ENCODE peak calls at places on chromosome 6, in six cellular contexts. R is fibroblast of lung; P is T follicular helper cell; V is GM19239; L is activated T-cell treated with anti-CD3 and anti-CD28 coated beads, Interleukin-2, amount 50 U/mL, for 4 hours; H is A172. E is an unnamed sample.

GRCh38 chr6:163661271-163661671 is 246.8 kb downstream of the QKI start:
- DNase-seq in R (no peak), P (no peak), V (peak), L (no peak), H (no peak), E (no peak)

GRCh38 chr6:1620504-1621327 is 11.0 kb downstream of the FOXC1 start:
- DNase-seq in R (no peak), P (no peak), V (no peak), L (no peak), H (no peak), E (no peak)

GRCh38 chr6:137487181-137487910 is 6.8 kb downstream of the OLIG3 start:
- DNase-seq in R (no peak), P (no peak), V (no peak), L (no peak), H (no peak), E (no peak)

GRCh38 chr6:44717431-44717830 is 329.9 kb downstream of the CDC5L start:
- DNase-seq in R (no peak), P (no peak), V (no peak), L (no peak), H (no peak), E (no peak)

GRCh38 chr6:38813451-38813850 is 98.3 kb downstream of the DNAH8 start:
- DNase-seq in R (no peak), P (no peak), V (no peak), L (no peak), H (no peak), E (no peak)

GRCh38 chr6:157284738-157285421 is 38.4 kb downstream of the TMEM242 start:
- DNase-seq in R (no peak), P (no peak), V (no peak), L (no peak), H (no peak), E (no peak)

GRCh38 chr6:101668496-101668895 is 275.0 kb downstream of the GRIK2 start:
- DNase-seq in R (no peak), P (no peak), V (no peak), L (no peak), H (no peak), E (no peak)

GRCh38 chr6:109008951-109009760 is 85.5 kb downstream of the SESN1 start:
- DNase-seq in R (peak), P (peak), V (peak), L (peak), H (peak), E (peak)

GRCh38 chr6:101534821-101535220 is 141.3 kb downstream of the GRIK2 start:
- DNase-seq in R (peak), P (no peak), V (no peak), L (no peak), H (no peak), E (no peak)

GRCh38 chr6:6918216-6918983 is 189.4 kb upstream of the RREB1 start:
- DNase-seq in R (peak), P (no peak), V (peak), L (peak), H (peak), E (no peak)

GRCh38 chr6:137764464-137764863 is 102.6 kb upstream of the TNFAIP3 start:
- DNase-seq in R (peak), P (no peak), V (no peak), L (no peak), H (peak), E (no peak)

GRCh38 chr6:116210750-116211425 is 43.0 kb downstream of the TSPYL4 start:
- DNase-seq in R (no peak), P (no peak), V (no peak), L (no peak), H (peak), E (peak)

GRCh38 chr6:155349129-155349528 is 34.8 kb upstream of the TFB1M start:
- DNase-seq in R (no peak), P (no peak), V (no peak), L (no peak), H (no peak), E (no peak)

GRCh38 chr6:1613631-1614447 is 4.1 kb downstream of the FOXC1 start:
- DNase-seq in R (peak), P (no peak), V (no peak), L (no peak), H (no peak), E (peak)

GRCh38 chr6:10343320-10343719 is 71.6 kb downstream of the TFAP2A start:
- DNase-seq in R (no peak), P (no peak), V (no peak), L (no peak), H (no peak), E (no peak)

GRCh38 chr6:117397536-117398227 is 28.1 kb downstream of the ROS1 start:
- DNase-seq in R (peak), P (no peak), V (no peak), L (no peak), H (no peak), E (no peak)

GRCh38 chr6:149938571-149939462 is 3.0 kb upstream of the ULBP2 start:
- DNase-seq in R (no peak), P (peak), V (peak), L (no peak), H (no peak), E (no peak)

GRCh38 chr6:79249136-79249535 is 14.7 kb upstream of the HMGN3 start:
- DNase-seq in R (no peak), P (no peak), V (no peak), L (no peak), H (no peak), E (no peak)

GRCh38 chr6:74979065-74979766 is 226.6 kb downstream of the COL12A1 start:
- DNase-seq in R (no peak), P (no peak), V (no peak), L (no peak), H (no peak), E (no peak)

GRCh38 chr6:57173056-57173885 is 1.1 kb downstream of the BAG2 start:
- DNase-seq in R (peak), P (no peak), V (peak), L (no peak), H (peak), E (no peak)

GRCh38 chr6:108570518-108570917 is 9.8 kb downstream of the FOXO3 start:
- DNase-seq in R (peak), P (no peak), V (no peak), L (no peak), H (no peak), E (no peak)

GRCh38 chr6:135673671-135674309 is 176.2 kb upstream of the AHI1 start:
- DNase-seq in R (peak), P (no peak), V (no peak), L (no peak), H (peak), E (no peak)

GRCh38 chr6:42345696-42346416 is 105.9 kb downstream of the TRERF1 start:
- DNase-seq in R (no peak), P (no peak), V (no peak), L (no peak), H (no peak), E (no peak)

GRCh38 chr6:46051962-46052361 is 36.3 kb upstream of the CLIC5 start:
- DNase-seq in R (peak), P (no peak), V (no peak), L (no peak), H (no peak), E (no peak)

GRCh38 chr6:15500901-15501805 is 161.7 kb downstream of the DTNBP1 start:
- DNase-seq in R (no peak), P (no peak), V (no peak), L (peak), H (no peak), E (no peak)

E was measured in heart left ventricle.